ENCODE peak calls at places on chromosome 16, in four cellular contexts. I is IMR-90, S is GM12891, H is HCT116. U is an unnamed sample.

GRCh38 chr16:80189481-80190163 is 351.2 kb upstream of the DYNLRB2 start:
- DNase-seq in I (no peak), S (no peak), H (no peak), U (no peak)

GRCh38 chr16:70808371-70808770 is 7.4 kb upstream of the VAC14 start:
- DNase-seq in I (no peak), S (no peak), H (no peak), U (no peak)

GRCh38 chr16:50517450-50518252 is 30.5 kb upstream of the NKD1 start:
- DNase-seq in I (no peak), S (no peak), H (no peak), U (no peak)

GRCh38 chr16:73202176-73202729 is 154.3 kb upstream of the ZFHX3 start:
- DNase-seq in I (peak; percentile 97), S (no peak), H (no peak), U (no peak)

GRCh38 chr16:56451753-56452689 is 667 bp downstream of the OGFOD1 start:
- DNase-seq in I (peak; percentile 31), S (peak; percentile 15), H (peak; percentile 2), U (no peak)

GRCh38 chr16:27721548-27722265 is 171.8 kb downstream of the KATNIP start:
- DNase-seq in I (peak; percentile 78), S (no peak), H (no peak), U (peak; percentile 93)

GRCh38 chr16:69482410-69482951 is 58.1 kb downstream of the CYB5B start:
- DNase-seq in I (peak; percentile 27), S (no peak), H (no peak), U (no peak)

GRCh38 chr16:4486126-4486893 is 10.1 kb downstream of the HMOX2 start:
- DNase-seq in I (no peak), S (no peak), H (no peak), U (no peak)

GRCh38 chr16:55482056-55482455 is 3.1 kb downstream of the MMP2 start:
- DNase-seq in I (peak; percentile 57), S (no peak), H (no peak), U (no peak)

GRCh38 chr16:64047207-64047606 is 1074.7 kb downstream of the CDH11 start:
- DNase-seq in I (no peak), S (no peak), H (no peak), U (no peak)

GRCh38 chr16:69812213-69813014 is 50.3 kb downstream of the WWP2 start:
- DNase-seq in I (no peak), S (no peak), H (no peak), U (no peak)

GRCh38 chr16:85759136-85759535 is 8.2 kb upstream of the C16orf74 start:
- DNase-seq in I (no peak), S (no peak), H (no peak), U (no peak)

GRCh38 chr16:65739518-65739917 is 617.7 kb upstream of the CDH11 start:
- DNase-seq in I (no peak), S (no peak), H (no peak), U (no peak)

GRCh38 chr16:9378876-9379275 is 287.4 kb downstream of the HAPSTR1 start:
- DNase-seq in I (no peak), S (no peak), H (no peak), U (no peak)

GRCh38 chr16:23803591-23804123 is 32.1 kb upstream of the PRKCB start:
- DNase-seq in I (peak; percentile 8), S (peak; percentile 53), H (peak; percentile 57), U (no peak)

DNA sequence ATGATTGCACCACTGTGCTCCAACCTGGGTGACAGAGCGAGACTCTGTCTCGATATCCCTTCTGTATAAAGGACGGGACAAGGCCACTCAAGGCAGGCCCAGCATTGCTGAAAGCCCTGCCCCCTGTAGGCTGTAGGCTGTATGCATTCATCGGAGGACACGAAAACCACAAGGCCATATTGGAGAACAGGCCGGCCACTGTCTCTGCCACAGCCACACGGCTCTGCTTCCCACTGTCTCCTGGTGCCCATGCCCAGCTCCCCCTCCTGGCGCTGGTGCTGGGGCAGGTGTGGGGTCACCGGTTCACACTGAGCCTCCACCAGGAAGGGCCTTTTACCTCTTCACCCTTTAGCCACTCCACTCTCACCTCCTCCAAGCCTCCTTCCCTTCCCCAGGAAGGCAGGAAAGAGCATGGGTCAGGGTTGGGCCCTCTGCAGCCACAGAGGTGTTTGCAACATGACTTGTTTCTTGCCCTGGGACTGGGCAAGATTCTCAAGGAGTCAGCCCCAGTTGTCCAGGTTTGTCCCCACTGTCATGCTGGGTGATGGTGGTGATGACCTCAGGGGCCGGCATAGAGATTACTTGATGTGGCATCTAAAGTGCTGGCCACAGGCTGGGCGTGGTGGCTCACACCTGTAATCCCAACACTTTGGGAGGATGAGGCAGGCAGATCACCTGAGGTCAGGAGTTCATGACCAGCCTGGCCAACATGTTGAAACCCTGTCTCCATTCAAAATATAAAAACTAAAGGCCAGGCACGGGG is 5.3 kb upstream of the NTN3 start:
- DNase-seq in I (no peak), S (no peak), H (no peak), U (no peak)
- TF ChIP-seq POLR2A in I (no peak), S (no peak), H (no peak), U (no peak)

GRCh38 chr16:530111-530817 is 2.8 kb downstream of the CAPN15 start:
- DNase-seq in I (no peak), S (no peak), H (no peak), U (no peak)
- TF ChIP-seq POLR2A in I (no peak), S (no peak), H (no peak), U (no peak)

GRCh38 chr16:525520-526180 is 1.9 kb upstream of the CAPN15 start:
- DNase-seq in I (peak; percentile 92), S (no peak), H (peak; percentile 57), U (no peak)

GRCh38 chr16:526181-527014 is 1.1 kb upstream of the CAPN15 start:
- DNase-seq in I (peak; percentile 40), S (no peak), H (no peak), U (no peak)

GRCh38 chr16:527015-527903 is at the start of gene CAPN15:
- DNase-seq in I (peak; percentile 79), S (peak; percentile 86), H (peak; percentile 32), U (peak; percentile 95)

GRCh38 chr16:529012-529575 is 1.6 kb downstream of the CAPN15 start:
- DNase-seq in I (no peak), S (no peak), H (no peak), U (no peak)

DNA sequence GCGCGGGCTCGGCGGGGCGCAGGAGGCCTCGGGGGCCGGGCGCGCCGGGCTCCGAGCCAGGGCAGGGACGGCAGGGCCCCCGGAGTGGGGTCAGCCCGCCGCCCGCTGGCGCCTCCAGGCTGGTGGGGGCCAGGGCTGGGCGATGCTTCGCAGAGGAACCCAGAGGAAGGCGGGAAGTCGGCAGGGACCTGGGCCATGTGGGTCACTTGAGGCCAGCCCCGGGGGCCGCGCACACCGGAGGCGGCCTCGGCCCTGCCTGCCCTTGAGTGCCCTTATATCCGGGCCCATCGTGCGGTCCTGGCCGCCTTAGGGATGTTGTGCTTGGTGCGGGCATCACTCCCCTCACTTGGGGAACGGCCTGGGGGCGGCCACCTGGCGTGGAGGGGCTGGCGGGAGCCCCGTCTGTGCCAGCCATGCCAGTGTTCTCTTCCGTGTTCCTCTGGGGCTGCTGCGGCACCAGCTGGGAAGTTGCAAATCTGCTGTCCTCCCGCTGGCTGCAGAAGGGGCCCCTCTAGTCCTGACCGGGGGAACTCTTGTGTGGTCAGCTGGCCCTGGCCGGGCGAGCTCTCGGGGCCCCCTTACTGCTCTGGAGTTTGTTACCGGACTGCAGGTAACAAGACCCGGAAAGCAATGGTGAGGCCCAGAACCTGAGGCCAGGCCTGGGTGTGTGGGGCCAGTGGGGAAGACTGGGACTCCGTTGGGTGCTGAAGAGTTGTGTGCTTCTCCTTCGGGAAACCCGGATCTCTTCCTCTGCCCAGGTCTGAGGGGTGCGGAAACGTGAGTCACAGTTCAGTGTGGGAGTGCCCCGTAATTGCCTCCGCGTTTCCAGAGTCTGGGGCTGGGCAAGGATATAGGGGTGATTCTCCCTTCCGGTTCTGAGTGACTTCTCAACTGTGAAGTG is 849 bp downstream of the CAPN15 start:
- DNase-seq in I (peak; percentile 61), S (no peak), H (no peak), U (no peak)
- TF ChIP-seq POLR2A in I (peak; percentile 78), S (no peak), H (no peak), U (no peak)

DNA sequence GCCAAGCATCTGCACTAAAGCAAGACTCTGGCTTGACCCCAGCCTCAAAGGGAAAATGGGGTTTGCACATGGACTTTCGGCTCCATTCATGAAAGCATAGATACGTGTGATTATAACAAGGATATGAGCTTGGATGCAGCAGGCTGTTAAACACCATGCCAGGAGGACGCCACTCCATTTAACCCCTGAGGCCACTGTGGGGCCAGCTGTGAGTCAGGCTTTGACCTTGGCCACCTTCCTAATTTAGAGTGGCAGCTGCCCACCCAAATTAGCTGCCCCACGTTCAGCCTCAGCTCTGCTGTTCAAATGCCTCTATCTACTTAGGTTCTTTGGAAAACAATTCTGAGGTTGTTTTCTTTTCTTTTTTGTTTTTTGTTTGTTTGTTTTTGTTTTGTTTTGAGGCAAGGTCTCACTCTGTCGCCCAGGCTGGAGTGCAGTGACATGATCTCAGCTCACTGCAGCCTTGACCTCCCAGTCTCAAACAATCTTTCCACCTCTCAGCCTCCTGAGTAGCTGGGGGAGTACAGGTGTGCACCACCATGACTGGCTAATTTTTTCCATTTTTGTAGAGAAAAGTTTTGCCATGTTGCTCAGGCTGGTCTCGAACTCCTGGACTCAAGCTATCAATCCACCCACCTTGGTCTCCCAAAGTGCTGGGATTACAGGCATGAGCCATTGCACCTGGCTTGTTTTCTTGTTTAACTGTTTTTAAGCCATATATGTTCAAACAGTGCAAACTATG is 23.2 kb upstream of the KIFC3 start:
- DNase-seq in I (no peak), S (no peak), H (no peak), U (no peak)
- TF ChIP-seq POLR2A in I (no peak), S (no peak), H (no peak), U (no peak)

GRCh38 chr16:87828071-87828971 is 41.0 kb downstream of the SLC7A5 start:
- DNase-seq in I (no peak), S (no peak), H (no peak), U (no peak)
- TF ChIP-seq POLR2A in I (peak; percentile 28), S (peak; percentile 32), H (no peak), U (no peak)

DNA sequence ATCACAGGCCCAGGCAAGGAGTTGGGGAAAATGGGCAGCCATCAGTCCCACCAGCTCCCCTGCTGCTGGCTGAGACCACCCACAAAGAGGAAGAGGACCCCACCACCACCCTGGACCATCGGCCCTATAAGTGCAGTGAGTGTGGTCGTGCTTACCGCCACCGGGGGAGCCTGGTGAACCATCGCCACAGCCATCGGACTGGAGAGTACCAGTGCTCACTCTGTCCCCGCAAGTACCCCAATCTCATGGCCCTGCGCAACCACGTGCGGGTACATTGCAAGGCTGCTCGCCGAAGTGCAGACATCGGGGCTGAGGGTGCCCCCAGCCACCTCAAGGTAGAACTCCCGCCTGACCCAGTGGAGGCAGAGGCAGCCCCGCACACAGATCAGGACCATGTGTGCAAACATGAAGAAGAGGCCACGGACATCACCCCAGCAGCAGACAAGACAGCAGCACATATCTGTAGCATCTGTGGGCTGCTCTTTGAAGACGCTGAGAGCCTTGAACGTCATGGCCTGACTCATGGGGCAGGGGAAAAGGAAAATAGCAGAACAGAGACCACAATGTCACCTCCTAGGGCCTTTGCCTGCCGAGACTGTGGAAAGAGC is 3.5 kb downstream of the ZNF646 start:
- DNase-seq in I (no peak), S (no peak), H (no peak), U (no peak)
- TF ChIP-seq POLR2A in I (no peak), S (no peak), H (no peak), U (no peak)

GRCh38 chr16:28924762-28925385 is at the start of gene RABEP2:
- DNase-seq in I (peak; percentile 78), S (peak; percentile 95), H (peak; percentile 92), U (peak; percentile 97)
- TF ChIP-seq POLR2A in I (no peak), S (no peak), H (no peak), U (peak; percentile 54)